ENCODE peak calls at places on chromosome 10, in nine cellular contexts. J, A, Z, G, P, S, R, C and E are unnamed samples.

GRCh38 chr10:129761981-129762956 is 201.8 kb downstream of the EBF3 start:
- DNase-seq in Z (no peak), C (no peak), J (no peak), S (no peak), G (no peak), P (no peak), R (no peak), A (no peak), E (no peak)

GRCh38 chr10:30422296-30422695 is 11.7 kb upstream of the MAP3K8 start:
- DNase-seq in C (no peak), A (no peak), J (peak; percentile 38), P (no peak), S (no peak), Z (no peak), G (no peak), R (no peak), E (no peak)

GRCh38 chr10:69344591-69345244 is 66.4 kb downstream of the HK1 start:
- DNase-seq in Z (peak; percentile 17), S (no peak), G (no peak), C (peak; percentile 24), R (no peak), J (no peak), A (peak; percentile 38), P (no peak), E (no peak)

GRCh38 chr10:178208-178607 is 43.0 kb downstream of the ZMYND11 start:
- DNase-seq in P (no peak), G (peak; percentile 38), A (peak; percentile 33), S (no peak), C (peak; percentile 13), J (peak; percentile 55), Z (no peak), R (peak; percentile 61), E (no peak)

GRCh38 chr10:17622061-17622460 is 4.9 kb upstream of the HACD1 start:
- DNase-seq in P (no peak), G (no peak), Z (no peak), J (peak; percentile 34), S (no peak), R (no peak), A (no peak), C (no peak), E (no peak)

GRCh38 chr10:25113231-25114035 is 61.4 kb upstream of the GPR158 start:
- DNase-seq in R (peak; percentile 81), G (peak; percentile 87), J (peak; percentile 79), A (peak; percentile 83), C (no peak), Z (peak; percentile 9), P (peak; percentile 7), S (peak; percentile 81), E (no peak)

GRCh38 chr10:89926736-89927135 is 225.3 kb downstream of the KIF20B start:
- DNase-seq in A (no peak), S (no peak), R (peak; percentile 3), G (no peak), P (no peak), C (no peak), J (no peak), Z (no peak), E (no peak)

GRCh38 chr10:117653170-117653515 is 110.6 kb downstream of the EMX2 start:
- DNase-seq in C (no peak), P (no peak), J (peak; percentile 68), A (no peak), G (peak; percentile 92), R (peak; percentile 94), Z (peak; percentile 65), S (no peak), E (no peak)

GRCh38 chr10:124653811-124654651 is 90.1 kb downstream of the FAM53B start:
- DNase-seq in A (peak; percentile 2), S (no peak), R (no peak), G (no peak), Z (no peak), C (no peak), J (no peak), P (no peak), E (no peak)

GRCh38 chr10:51029172-51029641 is 45.1 kb upstream of the PRKG1 start:
- DNase-seq in R (no peak), A (no peak), Z (no peak), S (no peak), C (no peak), P (no peak), J (peak; percentile 7), G (peak; percentile 33), E (no peak)